ENCODE peak calls at places on chromosomes 7 and 10, in nine cellular contexts. One of them, this sample, is unnamed.

GRCh38 chr7:156055206-156055822 is 243.1 kb upstream of the SHH start:
- DNase-seq in HFFc6: no peak
- DNase-seq in epithelial cell of esophagus: no peak
- DNase-seq in DMS153: no peak
- DNase-seq in activated naive CD4-positive, alpha-beta T cell treated with anti-CD3 and anti-CD28 coated beads, Interleukin-2, amount 50 U/mL, for 16 hours: no peak
- DNase-seq in Caki2: no peak
- DNase-seq in SHP77 treated with DMSO at 0.1 percent for 48 hours: no peak
- DNase-seq in lower lobe of right lung: no peak
- DNase-seq in upper lobe of right lung: peak; percentile 41
- DNase-seq in this sample: no peak

GRCh38 chr7:84536256-84536870 is 341.8 kb upstream of the SEMA3A start:
- DNase-seq in HFFc6: peak; percentile 55
- DNase-seq in epithelial cell of esophagus: peak; percentile 20
- DNase-seq in DMS153: no peak
- DNase-seq in activated naive CD4-positive, alpha-beta T cell treated with anti-CD3 and anti-CD28 coated beads, Interleukin-2, amount 50 U/mL, for 16 hours: no peak
- DNase-seq in Caki2: peak; percentile 56
- DNase-seq in SHP77 treated with DMSO at 0.1 percent for 48 hours: no peak
- DNase-seq in lower lobe of right lung: no peak
- DNase-seq in upper lobe of right lung: no peak
- DNase-seq in this sample: no peak

GRCh38 chr7:113367187-113367586 is 248.8 kb upstream of the SMIM30 start:
- DNase-seq in HFFc6: no peak
- DNase-seq in epithelial cell of esophagus: peak; percentile 11
- DNase-seq in DMS153: no peak
- DNase-seq in activated naive CD4-positive, alpha-beta T cell treated with anti-CD3 and anti-CD28 coated beads, Interleukin-2, amount 50 U/mL, for 16 hours: no peak
- DNase-seq in Caki2: no peak
- DNase-seq in SHP77 treated with DMSO at 0.1 percent for 48 hours: no peak
- DNase-seq in lower lobe of right lung: no peak
- DNase-seq in upper lobe of right lung: no peak
- DNase-seq in this sample: no peak

GRCh38 chr10:73967022-73967429 is 30.9 kb upstream of the VCL start:
- DNase-seq in HFFc6: no peak
- DNase-seq in epithelial cell of esophagus: no peak
- DNase-seq in DMS153: no peak
- DNase-seq in activated naive CD4-positive, alpha-beta T cell treated with anti-CD3 and anti-CD28 coated beads, Interleukin-2, amount 50 U/mL, for 16 hours: no peak
- DNase-seq in Caki2: no peak
- DNase-seq in SHP77 treated with DMSO at 0.1 percent for 48 hours: no peak
- DNase-seq in lower lobe of right lung: no peak
- DNase-seq in upper lobe of right lung: no peak
- DNase-seq in this sample: no peak

GRCh38 chr10:125120046-125120710 is 40.2 kb downstream of the CTBP2 start:
- DNase-seq in HFFc6: peak; percentile 56
- DNase-seq in epithelial cell of esophagus: no peak
- DNase-seq in DMS153: no peak
- DNase-seq in activated naive CD4-positive, alpha-beta T cell treated with anti-CD3 and anti-CD28 coated beads, Interleukin-2, amount 50 U/mL, for 16 hours: no peak
- DNase-seq in Caki2: peak; percentile 35
- DNase-seq in SHP77 treated with DMSO at 0.1 percent for 48 hours: no peak
- DNase-seq in lower lobe of right lung: no peak
- DNase-seq in upper lobe of right lung: peak; percentile 32
- DNase-seq in this sample: no peak

GRCh38 chr10:111756541-111757061 is 427.0 kb downstream of the GPAM start:
- DNase-seq in HFFc6: no peak
- DNase-seq in epithelial cell of esophagus: peak; percentile 37
- DNase-seq in DMS153: peak; percentile 24
- DNase-seq in activated naive CD4-positive, alpha-beta T cell treated with anti-CD3 and anti-CD28 coated beads, Interleukin-2, amount 50 U/mL, for 16 hours: no peak
- DNase-seq in Caki2: peak; percentile 27
- DNase-seq in SHP77 treated with DMSO at 0.1 percent for 48 hours: peak; percentile 36
- DNase-seq in lower lobe of right lung: peak; percentile 38
- DNase-seq in upper lobe of right lung: no peak
- DNase-seq in this sample: no peak

GRCh38 chr10:129495697-129496096 is 28.7 kb downstream of the MGMT start:
- DNase-seq in HFFc6: no peak
- DNase-seq in epithelial cell of esophagus: no peak
- DNase-seq in DMS153: no peak
- DNase-seq in activated naive CD4-positive, alpha-beta T cell treated with anti-CD3 and anti-CD28 coated beads, Interleukin-2, amount 50 U/mL, for 16 hours: no peak
- DNase-seq in Caki2: no peak
- DNase-seq in SHP77 treated with DMSO at 0.1 percent for 48 hours: no peak
- DNase-seq in lower lobe of right lung: no peak
- DNase-seq in upper lobe of right lung: no peak
- DNase-seq in this sample: no peak

GRCh38 chr10:53135897-53136253 is 363.3 kb upstream of the MBL2 start:
- DNase-seq in HFFc6: no peak
- DNase-seq in epithelial cell of esophagus: no peak
- DNase-seq in DMS153: no peak
- DNase-seq in activated naive CD4-positive, alpha-beta T cell treated with anti-CD3 and anti-CD28 coated beads, Interleukin-2, amount 50 U/mL, for 16 hours: no peak
- DNase-seq in Caki2: no peak
- DNase-seq in SHP77 treated with DMSO at 0.1 percent for 48 hours: no peak
- DNase-seq in lower lobe of right lung: no peak
- DNase-seq in upper lobe of right lung: no peak
- DNase-seq in this sample: no peak

GRCh38 chr7:142298009-142298408 is 40.2 kb upstream of the PRSS58 start:
- DNase-seq in HFFc6: no peak
- DNase-seq in epithelial cell of esophagus: peak; percentile 36
- DNase-seq in DMS153: no peak
- DNase-seq in activated naive CD4-positive, alpha-beta T cell treated with anti-CD3 and anti-CD28 coated beads, Interleukin-2, amount 50 U/mL, for 16 hours: no peak
- DNase-seq in Caki2: no peak
- DNase-seq in SHP77 treated with DMSO at 0.1 percent for 48 hours: no peak
- DNase-seq in lower lobe of right lung: no peak
- DNase-seq in upper lobe of right lung: no peak
- DNase-seq in this sample: no peak

GRCh38 chr7:14095233-14095950 is 105.9 kb upstream of the ETV1 start:
- DNase-seq in HFFc6: no peak
- DNase-seq in epithelial cell of esophagus: peak; percentile 69
- DNase-seq in DMS153: peak; percentile 42
- DNase-seq in activated naive CD4-positive, alpha-beta T cell treated with anti-CD3 and anti-CD28 coated beads, Interleukin-2, amount 50 U/mL, for 16 hours: no peak
- DNase-seq in Caki2: no peak
- DNase-seq in SHP77 treated with DMSO at 0.1 percent for 48 hours: no peak
- DNase-seq in lower lobe of right lung: no peak
- DNase-seq in upper lobe of right lung: no peak
- DNase-seq in this sample: no peak

GRCh38 chr7:151645311-151645710 is 125.6 kb upstream of the RHEB start:
- DNase-seq in HFFc6: no peak
- DNase-seq in epithelial cell of esophagus: peak; percentile 17
- DNase-seq in DMS153: no peak
- DNase-seq in activated naive CD4-positive, alpha-beta T cell treated with anti-CD3 and anti-CD28 coated beads, Interleukin-2, amount 50 U/mL, for 16 hours: no peak
- DNase-seq in Caki2: no peak
- DNase-seq in SHP77 treated with DMSO at 0.1 percent for 48 hours: no peak
- DNase-seq in lower lobe of right lung: no peak
- DNase-seq in upper lobe of right lung: no peak
- DNase-seq in this sample: no peak

GRCh38 chr10:98055875-98056516 is 25.6 kb upstream of the CRTAC1 start:
- DNase-seq in HFFc6: no peak
- DNase-seq in epithelial cell of esophagus: peak; percentile 37
- DNase-seq in DMS153: peak; percentile 61
- DNase-seq in activated naive CD4-positive, alpha-beta T cell treated with anti-CD3 and anti-CD28 coated beads, Interleukin-2, amount 50 U/mL, for 16 hours: peak; percentile 13
- DNase-seq in Caki2: peak; percentile 52
- DNase-seq in SHP77 treated with DMSO at 0.1 percent for 48 hours: no peak
- DNase-seq in lower lobe of right lung: no peak
- DNase-seq in upper lobe of right lung: no peak
- DNase-seq in this sample: no peak

GRCh38 chr10:132942101-132942739 is at the start of gene CFAP46:
- DNase-seq in HFFc6: peak; percentile 55
- DNase-seq in epithelial cell of esophagus: peak; percentile 10
- DNase-seq in DMS153: no peak
- DNase-seq in activated naive CD4-positive, alpha-beta T cell treated with anti-CD3 and anti-CD28 coated beads, Interleukin-2, amount 50 U/mL, for 16 hours: peak; percentile 38
- DNase-seq in Caki2: no peak
- DNase-seq in SHP77 treated with DMSO at 0.1 percent for 48 hours: no peak
- DNase-seq in lower lobe of right lung: no peak
- DNase-seq in upper lobe of right lung: peak; percentile 78
- DNase-seq in this sample: peak; percentile 29

GRCh38 chr10:132461103-132461682 is 64.2 kb downstream of the PWWP2B start:
- DNase-seq in HFFc6: no peak
- DNase-seq in epithelial cell of esophagus: no peak
- DNase-seq in DMS153: no peak
- DNase-seq in activated naive CD4-positive, alpha-beta T cell treated with anti-CD3 and anti-CD28 coated beads, Interleukin-2, amount 50 U/mL, for 16 hours: no peak
- DNase-seq in Caki2: no peak
- DNase-seq in SHP77 treated with DMSO at 0.1 percent for 48 hours: no peak
- DNase-seq in lower lobe of right lung: no peak
- DNase-seq in upper lobe of right lung: no peak
- DNase-seq in this sample: no peak